ENCODE peak calls at places on chromosomes 12 and 14, in four cellular contexts. F is GM12878, E is stomach, P is body of pancreas. L is an unnamed sample.

GRCh38 chr12:7009512-7009911 is 8.8 kb downstream of the LPCAT3 start:
- DNase-seq in E (no peak), F (no peak), P (no peak), L (no peak)

GRCh38 chr12:63862187-63863107 is 17.9 kb downstream of the SRGAP1 start:
- DNase-seq in F (no peak), E (peak; percentile 62), P (peak; percentile 77), L (peak; percentile 38)

GRCh38 chr14:63478024-63478423 is 65.2 kb downstream of the PPP2R5E start:
- DNase-seq in E (no peak), F (peak; percentile 79), P (no peak), L (no peak)

GRCh38 chr14:32367501-32367900 is 38.4 kb downstream of the AKAP6 start:
- DNase-seq in F (no peak), P (no peak), E (no peak), L (no peak)

GRCh38 chr14:94665121-94665520 is 52.9 kb downstream of the SERPINA3 start:
- DNase-seq in E (no peak), F (no peak), P (no peak), L (no peak)

GRCh38 chr12:69428351-69429048 is 41.7 kb upstream of the FRS2 start:
- DNase-seq in P (no peak), E (no peak), F (no peak), L (no peak)

GRCh38 chr14:66624319-66624937 is 116.5 kb downstream of the GPHN start:
- DNase-seq in P (peak; percentile 79), E (peak; percentile 71), F (peak; percentile 21), L (peak; percentile 39)

GRCh38 chr14:66645716-66646115 is 137.8 kb downstream of the GPHN start:
- DNase-seq in F (no peak), E (no peak), P (no peak), L (no peak)

GRCh38 chr14:105021656-105022275 is 883 bp upstream of the CDCA4 start:
- DNase-seq in P (peak; percentile 47), E (peak; percentile 29), F (no peak), L (peak; percentile 36)

GRCh38 chr14:105388110-105388951 is 10.0 kb upstream of the TEX22 start:
- DNase-seq in E (no peak), F (no peak), P (no peak), L (no peak)

GRCh38 chr12:120231316-120232011 is 30.6 kb upstream of the RPLP0 start:
- DNase-seq in F (no peak), E (peak; percentile 73), P (peak; percentile 87), L (peak; percentile 63)

GRCh38 chr14:46259536-46259935 is 392.0 kb downstream of the RPL10L start:
- DNase-seq in F (no peak), P (no peak), E (no peak), L (no peak)

GRCh38 chr12:95385646-95386045 is 88.3 kb upstream of the METAP2 start:
- DNase-seq in E (no peak), P (no peak), F (no peak), L (no peak)

GRCh38 chr12:67647251-67647546 is 1.3 kb upstream of the DYRK2 start:
- DNase-seq in E (no peak), F (no peak), P (no peak), L (no peak)

GRCh38 chr12:41202051-41202450 is 13.9 kb downstream of the PDZRN4 start:
- DNase-seq in P (no peak), E (no peak), F (no peak), L (no peak)

GRCh38 chr12:41206298-41206697 is 18.2 kb downstream of the PDZRN4 start:
- DNase-seq in P (no peak), E (no peak), F (no peak), L (no peak)

DNA sequence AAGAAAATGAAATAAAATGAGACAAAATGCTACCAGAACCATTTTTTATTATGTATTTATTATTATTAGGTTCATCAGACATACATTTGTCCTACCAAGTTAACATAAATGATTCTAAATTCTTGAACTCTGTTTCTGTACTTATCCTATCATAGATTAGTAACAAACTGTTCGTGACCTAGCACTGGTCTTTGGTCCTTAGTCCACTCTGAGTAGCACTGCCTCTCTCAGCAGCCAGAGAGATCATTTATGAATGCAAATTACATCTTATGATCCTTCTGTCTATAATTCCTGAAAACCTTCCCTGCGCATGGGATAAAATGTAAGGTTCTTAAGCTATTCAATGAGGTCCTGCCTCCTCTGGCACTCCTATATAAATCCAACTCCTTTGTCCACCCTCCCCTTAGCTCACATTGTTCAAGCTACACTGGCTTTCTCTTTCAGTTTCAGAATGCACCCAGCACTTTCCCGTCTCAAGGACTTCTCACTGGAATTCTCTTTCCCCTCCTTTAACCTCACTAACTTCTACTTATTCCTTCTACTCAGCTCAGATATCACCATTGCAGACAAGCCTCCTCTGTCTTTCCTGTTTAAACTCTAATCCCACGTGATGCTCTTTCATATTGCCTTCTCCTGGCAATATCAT is 17.1 kb downstream of the PDZRN4 start:
- DNase-seq in P (no peak), F (no peak), E (no peak), L (no peak)
- H3K4me3 ChIP-seq in P (no peak overlapping the region), F (no peak overlapping the region), E (peak overlapping the region; percentile 11), L (no peak overlapping the region)

GRCh38 chr12:65823481-65824313 is 586 bp upstream of the HMGA2 start:
- DNase-seq in P (peak; percentile 68), E (peak; percentile 70), F (no peak), L (no peak)

GRCh38 chr12:65821336-65821735 is 2.9 kb upstream of the HMGA2 start:
- DNase-seq in E (no peak), F (no peak), P (no peak), L (no peak)

GRCh38 chr12:65825323-65825572 is 965 bp downstream of the HMGA2 start:
- DNase-seq in F (no peak), P (no peak), E (no peak), L (no peak)

GRCh38 chr12:65824314-65824563 is at the start of gene HMGA2:
- DNase-seq in F (no peak), E (no peak), P (no peak), L (no peak)

GRCh38 chr12:65822732-65823480 is 1.4 kb upstream of the HMGA2 start:
- DNase-seq in P (peak; percentile 18), E (peak; percentile 38), F (no peak), L (peak; percentile 44)
- TF ChIP-seq POLR2A in P (no peak), E (no peak), F (no peak), L (no peak)

GRCh38 chr12:116761499-116761898 is 23.4 kb downstream of the RNFT2 start:
- DNase-seq in E (no peak), F (no peak), P (no peak), L (no peak)
- H3K4me3 ChIP-seq in E (no peak overlapping the region), F (no peak overlapping the region), P (no peak overlapping the region), L (no peak overlapping the region)

GRCh38 chr14:20332946-20333782 is at the start of gene CCNB1IP1:
- DNase-seq in F (peak; percentile 87), E (peak; percentile 44), P (peak; percentile 62), L (peak; percentile 62)
- TF ChIP-seq POLR2A in F (peak; percentile 56), E (no peak), P (peak; percentile 77), L (no peak)

GRCh38 chr12:124506145-124506831 is 61.1 kb downstream of the NCOR2 start:
- DNase-seq in E (peak; percentile 74), F (no peak), P (peak; percentile 77), L (peak; percentile 85)

GRCh38 chr12:124509300-124509675 is 58.1 kb downstream of the NCOR2 start:
- DNase-seq in P (no peak), E (no peak), F (no peak), L (no peak)

GRCh38 chr12:124508323-124509096 is 58.9 kb downstream of the NCOR2 start:
- DNase-seq in E (no peak), P (no peak), F (no peak), L (no peak)

GRCh38 chr12:124506832-124507153 is 60.6 kb downstream of the NCOR2 start:
- DNase-seq in E (no peak), P (no peak), F (no peak), L (no peak)

GRCh38 chr12:124507188-124508109 is 60.0 kb downstream of the NCOR2 start:
- DNase-seq in F (no peak), E (no peak), P (no peak), L (peak; percentile 80)
- H3K4me3 ChIP-seq in F (no peak overlapping the region), E (no peak overlapping the region), P (no peak overlapping the region), L (peak overlapping the region; percentile 8)

GRCh38 chr12:27246141-27246540 is 2.1 kb downstream of the STK38L start:
- DNase-seq in P (no peak), F (no peak), E (no peak), L (no peak)
- TF ChIP-seq POLR2A in P (no peak), F (no peak), E (no peak), L (no peak)

DNA sequence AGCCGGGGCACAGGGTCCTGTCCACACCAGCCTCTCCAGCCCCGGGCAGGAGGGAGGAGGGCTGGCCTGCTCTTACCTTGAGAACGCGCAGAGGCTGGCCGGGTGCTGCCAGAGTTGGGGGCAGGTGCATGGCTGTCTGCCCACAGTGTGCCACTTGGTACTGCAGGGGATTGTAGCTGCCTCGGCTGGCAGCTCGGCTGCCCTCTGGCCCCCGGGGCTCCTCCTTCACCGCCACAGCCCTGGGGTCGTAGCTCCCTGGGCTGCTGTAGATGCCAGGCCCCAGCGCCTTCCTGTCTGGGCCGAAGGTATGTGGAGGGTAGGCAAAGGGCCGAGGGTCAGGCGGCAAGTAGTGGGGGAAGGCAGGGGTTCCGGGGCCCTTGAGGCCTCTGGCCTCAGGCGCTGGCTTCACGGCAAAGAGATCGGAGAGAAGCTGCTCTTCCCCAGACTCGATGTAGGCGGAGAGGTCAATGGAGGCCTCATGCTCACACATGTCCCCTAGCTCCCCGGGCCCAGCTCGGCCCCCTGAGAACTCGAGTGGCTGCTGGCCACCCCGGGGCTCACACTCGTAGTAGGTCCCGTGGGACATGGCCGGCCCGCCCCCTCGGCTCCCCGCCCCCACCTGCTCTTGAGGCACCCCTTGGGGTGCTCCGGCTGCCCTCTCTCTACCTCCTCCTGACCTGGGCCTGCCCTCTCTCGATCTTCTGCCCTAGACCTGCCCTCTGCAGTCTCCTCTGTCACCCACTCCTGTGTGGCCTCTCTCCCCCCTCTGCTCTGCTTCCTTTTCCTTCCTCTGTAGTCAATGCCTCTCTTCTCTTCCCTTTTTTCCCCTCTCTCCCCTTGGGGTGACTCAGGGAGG is at the start of gene CEBPE:
- DNase-seq in P (no peak), F (no peak), E (no peak), L (no peak)
- H3K4me3 ChIP-seq in P (no peak within 1 kb of the TSS), F (no peak within 1 kb of the TSS), E (no peak within 1 kb of the TSS), L (no peak within 1 kb of the TSS)